ENCODE peak calls at places on chromosomes 4 and X, in eight cellular contexts. U is effector memory CD4-positive, alpha-beta T cell; B is fibroblast of lung; Z is psoas muscle; A is K562; E is breast epithelium; K is A549; G is CD8-positive, alpha-beta T cell. O is an unnamed sample. For H3K4me1, the result is how much of the 10 kb centered on the place peaks cover.

GRCh38 chr4:32488690-32489089 is 1768.5 kb downstream of the PCDH7 start:
- DNase-seq in U (no peak), B (peak), Z (no peak), A (no peak), E (no peak), K (no peak), G (no peak), O (no peak)

GRCh38 chrX:102126863-102127262 is 1.4 kb downstream of the TCEAL2 start:
- DNase-seq in U (no peak), B (no peak), Z (no peak), A (no peak), E (no peak), K (no peak), G (no peak), O (no peak)

GRCh38 chr4:113411496-113411938 is 350.0 kb downstream of the CAMK2D start:
- DNase-seq in U (no peak), B (peak), Z (no peak), A (no peak), E (no peak), K (no peak), G (no peak), O (no peak)

GRCh38 chrX:140141444-140142029 is 176.2 kb upstream of the CXorf66 start:
- DNase-seq in U (no peak), B (no peak), Z (no peak), A (peak), E (no peak), K (peak), G (peak), O (no peak)

GRCh38 chrX:57607295-57608187 is 15.7 kb downstream of the ZXDB start:
- DNase-seq in U (no peak), B (no peak), Z (no peak), A (peak), E (no peak), K (no peak), G (no peak), O (no peak)

GRCh38 chr4:128378668-128379067 is 91.1 kb upstream of the PGRMC2 start:
- DNase-seq in U (no peak), B (no peak), Z (no peak), A (no peak), E (no peak), K (no peak), G (no peak), O (no peak)

GRCh38 chrX:20974326-20974725 is 399.9 kb upstream of the CNKSR2 start:
- DNase-seq in U (no peak), B (peak), Z (no peak), A (no peak), E (no peak), K (no peak), G (no peak), O (no peak)

GRCh38 chr4:84394386-84394785 is 104.7 kb downstream of the NKX6-1 start:
- DNase-seq in U (no peak), B (peak), Z (no peak), A (no peak), E (no peak), K (no peak), G (no peak), O (no peak)

GRCh38 chr4:25308761-25309160 is 3.8 kb upstream of the ZCCHC4 start:
- DNase-seq in U (no peak), B (peak), Z (no peak), A (no peak), E (no peak), K (no peak), G (no peak), O (no peak)

GRCh38 chrX:45735571-45735970 is 534.9 kb upstream of the DIPK2B start:
- DNase-seq in U (no peak), B (no peak), Z (no peak), A (no peak), E (no peak), K (no peak), G (no peak), O (no peak)

GRCh38 chrX:95956780-95957179 is 727.9 kb upstream of the DIAPH2 start:
- DNase-seq in U (no peak), B (no peak), Z (no peak), A (no peak), E (no peak), K (no peak), G (no peak), O (no peak)

GRCh38 chr4:4386736-4387392 is at the start of gene NSG1:
- DNase-seq in U (peak), B (peak), Z (peak), A (no peak), E (no peak), K (no peak), G (peak), O (no peak)

GRCh38 chr4:40550900-40551546 is 78.6 kb downstream of the RBM47 start:
- DNase-seq in U (no peak), B (peak), Z (no peak), A (peak), E (no peak), K (peak), G (peak), O (no peak)

GRCh38 chr4:104446431-104446925 is 48.2 kb downstream of the CXXC4 start:
- DNase-seq in U (no peak), B (no peak), Z (no peak), A (no peak), E (no peak), K (no peak), G (no peak), O (no peak)

GRCh38 chr4:184250795-184251679 is 33.4 kb upstream of the ENPP6 start:
- DNase-seq in U (no peak), B (peak), Z (no peak), A (peak), E (no peak), K (peak), G (no peak), O (no peak)

GRCh38 chr4:168853770-168854169 is 156.3 kb downstream of the CBR4 start:
- DNase-seq in U (no peak), B (no peak), Z (no peak), A (no peak), E (no peak), K (no peak), G (no peak), O (no peak)
- H3K4me1 ChIP-seq in U (under half), B (under half), Z (half or more), A (under half), E (under half), K (under half), G (under half), O (under half)

GRCh38 chrX:115889121-115889890 is 281.2 kb upstream of the AGTR2 start:
- DNase-seq in U (no peak), B (no peak), Z (peak), A (no peak), E (no peak), K (no peak), G (no peak), O (no peak)

GRCh38 chrX:115892787-115893671 is 277.5 kb upstream of the AGTR2 start:
- DNase-seq in U (peak), B (peak), Z (peak), A (peak), E (peak), K (no peak), G (no peak), O (no peak)

GRCh38 chrX:115894087-115894486 is 276.5 kb upstream of the AGTR2 start:
- DNase-seq in U (no peak), B (peak), Z (peak), A (peak), E (no peak), K (no peak), G (no peak), O (peak)

GRCh38 chrX:115895678-115896329 is 274.7 kb upstream of the AGTR2 start:
- DNase-seq in U (no peak), B (no peak), Z (peak), A (no peak), E (no peak), K (no peak), G (no peak), O (no peak)

GRCh38 chrX:115892056-115892708 is 278.4 kb upstream of the AGTR2 start:
- DNase-seq in U (no peak), B (no peak), Z (peak), A (no peak), E (no peak), K (no peak), G (no peak), O (no peak)
- H3K4me3 ChIP-seq in U (no peak), B (no peak), Z (peak), A (no peak), E (no peak), K (no peak), G (no peak), O (peak)

GRCh38 chr4:89561051-89561450 is 253.5 kb upstream of the GPRIN3 start:
- DNase-seq in U (no peak), B (no peak), Z (no peak), A (no peak), E (no peak), K (no peak), G (no peak), O (no peak)

GRCh38 chr4:89558147-89558546 is 250.5 kb upstream of the GPRIN3 start:
- DNase-seq in U (no peak), B (no peak), Z (no peak), A (no peak), E (no peak), K (no peak), G (no peak), O (no peak)

GRCh38 chr4:89567936-89568335 is 260.3 kb upstream of the GPRIN3 start:
- DNase-seq in U (no peak), B (no peak), Z (no peak), A (no peak), E (no peak), K (no peak), G (no peak), O (no peak)

GRCh38 chr4:89563431-89563830 is 255.8 kb upstream of the GPRIN3 start:
- DNase-seq in U (no peak), B (no peak), Z (no peak), A (no peak), E (no peak), K (no peak), G (no peak), O (no peak)

DNA sequence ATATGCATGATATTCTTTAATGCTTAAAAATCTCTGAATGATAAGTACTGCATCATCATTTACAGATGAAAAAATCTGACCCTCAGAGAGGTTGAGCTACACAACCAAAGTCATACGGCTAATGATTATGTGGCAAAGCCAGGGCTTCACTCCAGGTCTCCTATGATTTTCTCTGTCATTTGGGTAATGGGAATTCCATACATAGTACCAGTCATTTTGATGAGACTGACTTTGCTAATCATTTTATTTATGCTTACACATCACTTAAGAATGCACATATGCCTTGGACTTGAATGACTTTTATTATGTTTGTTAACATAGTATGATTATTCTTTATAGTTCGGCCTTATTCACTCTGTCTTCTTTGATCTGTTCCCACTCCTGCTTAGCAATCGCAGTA is 255.1 kb upstream of the GPRIN3 start:
- DNase-seq in U (no peak), B (no peak), Z (no peak), A (no peak), E (no peak), K (no peak), G (no peak), O (no peak)
- H3K4me1 ChIP-seq in U (under half), B (under half), Z (under half), A (under half), E (under half), K (under half), G (under half), O (under half)

DNA sequence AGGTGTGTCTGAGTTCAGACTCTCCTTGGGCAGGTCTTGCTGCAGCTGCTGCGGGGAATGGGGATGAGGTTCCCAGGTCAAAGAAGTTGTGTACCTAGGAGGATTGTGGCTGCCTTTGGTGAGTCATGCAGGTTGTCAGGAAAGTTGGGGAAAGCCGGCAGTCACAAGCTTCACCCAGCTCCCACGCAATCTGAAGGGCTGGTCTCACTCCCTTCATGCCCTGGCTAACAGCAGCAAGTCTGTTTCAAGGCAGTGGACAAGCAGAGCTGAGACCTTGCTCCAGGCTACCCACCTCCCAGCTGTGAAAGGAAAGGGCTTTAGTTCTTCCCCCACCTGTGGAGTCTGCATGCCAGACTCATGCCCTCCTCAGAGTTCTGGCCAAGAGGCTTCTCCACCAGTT is 287.2 kb downstream of the DTHD1 start:
- DNase-seq in U (no peak), B (no peak), Z (no peak), A (no peak), E (no peak), K (no peak), G (no peak), O (no peak)
- H3K4me3 ChIP-seq in U (no peak), B (no peak), Z (no peak), A (no peak), E (no peak), K (no peak), G (no peak), O (no peak)

DNA sequence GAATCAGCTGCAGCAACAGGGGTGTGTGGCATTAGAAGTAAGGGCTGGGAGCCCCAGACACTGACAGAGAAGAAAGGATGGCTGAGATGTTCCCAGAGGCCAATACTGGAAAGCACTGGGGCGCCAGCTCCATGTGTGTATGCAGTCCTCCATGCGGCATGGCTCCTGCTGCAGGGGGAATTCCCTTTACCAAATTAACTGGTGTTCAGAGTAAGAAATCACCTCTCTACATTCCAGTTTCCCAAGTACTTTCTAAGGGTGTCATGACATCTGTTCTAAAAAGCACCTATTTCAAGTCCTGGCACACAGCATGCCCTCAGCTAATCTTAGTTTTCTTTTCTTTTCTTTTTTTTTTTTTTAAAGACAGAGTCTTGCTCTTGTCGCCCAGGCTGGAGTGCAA is 98.0 kb downstream of the MAML3 start:
- DNase-seq in U (no peak), B (no peak), Z (no peak), A (no peak), E (no peak), K (no peak), G (no peak), O (no peak)
- H3K4me1 ChIP-seq in U (under half), B (under half), Z (under half), A (under half), E (under half), K (half or more), G (under half), O (under half)

GRCh38 chr4:101813604-101814003 is 23.1 kb downstream of the BANK1 start:
- DNase-seq in U (no peak), B (no peak), Z (no peak), A (no peak), E (no peak), K (no peak), G (no peak), O (no peak)
- H3K4me3 ChIP-seq in U (no peak), B (no peak), Z (no peak), A (no peak), E (no peak), K (no peak), G (no peak), O (no peak)

GRCh38 chr4:26829018-26829417 is 31.6 kb upstream of the STIM2 start:
- DNase-seq in U (no peak), B (no peak), Z (no peak), A (no peak), E (no peak), K (no peak), G (no peak), O (no peak)

GRCh38 chr4:26830701-26831100 is 29.9 kb upstream of the STIM2 start:
- DNase-seq in U (no peak), B (no peak), Z (no peak), A (no peak), E (no peak), K (no peak), G (no peak), O (no peak)

GRCh38 chr4:26830016-26830415 is 30.6 kb upstream of the STIM2 start:
- DNase-seq in U (no peak), B (no peak), Z (no peak), A (no peak), E (no peak), K (no peak), G (no peak), O (no peak)

GRCh38 chr4:26826721-26827120 is 33.9 kb upstream of the STIM2 start:
- DNase-seq in U (no peak), B (no peak), Z (no peak), A (no peak), E (no peak), K (no peak), G (no peak), O (peak)

DNA sequence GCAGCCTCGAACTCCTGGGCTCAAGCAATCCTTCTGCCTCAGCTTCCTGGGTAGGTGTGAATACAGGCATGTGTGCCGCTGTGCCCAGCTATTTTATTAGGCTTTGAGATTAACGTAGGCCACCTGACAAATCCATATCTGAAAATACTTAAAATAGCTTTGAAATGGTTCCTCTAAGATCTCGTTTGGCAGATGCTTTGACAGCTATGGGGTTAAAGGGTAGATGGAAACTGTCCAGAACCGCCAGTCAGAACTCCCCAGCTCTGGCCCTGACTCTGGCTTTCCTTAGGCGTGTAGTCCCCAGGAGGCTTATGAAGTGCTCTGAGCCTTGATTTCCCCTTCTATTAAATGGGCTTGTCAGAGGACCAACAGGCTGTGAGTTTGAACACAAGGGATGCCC is 32.8 kb upstream of the STIM2 start:
- DNase-seq in U (no peak), B (no peak), Z (no peak), A (no peak), E (no peak), K (no peak), G (no peak), O (no peak)
- H3K4me1 ChIP-seq in U (under half), B (under half), Z (under half), A (under half), E (under half), K (under half), G (under half), O (under half)

GRCh38 chr4:102429553-102429952 is 71.6 kb upstream of the NFKB1 start:
- DNase-seq in U (no peak), B (peak), Z (no peak), A (no peak), E (no peak), K (peak), G (no peak), O (no peak)

GRCh38 chr4:102430511-102430910 is 70.6 kb upstream of the NFKB1 start:
- DNase-seq in U (no peak), B (peak), Z (no peak), A (peak), E (no peak), K (no peak), G (no peak), O (no peak)

GRCh38 chr4:102437111-102437510 is 64.0 kb upstream of the NFKB1 start:
- DNase-seq in U (no peak), B (no peak), Z (no peak), A (no peak), E (no peak), K (no peak), G (no peak), O (no peak)

GRCh38 chr4:102427599-102427998 is 73.6 kb upstream of the NFKB1 start:
- DNase-seq in U (no peak), B (no peak), Z (no peak), A (no peak), E (no peak), K (no peak), G (no peak), O (no peak)

GRCh38 chr4:102431608-102431961 is 69.6 kb upstream of the NFKB1 start:
- DNase-seq in U (no peak), B (no peak), Z (no peak), A (no peak), E (no peak), K (no peak), G (no peak), O (no peak)
- H3K4me3 ChIP-seq in U (peak), B (peak), Z (peak), A (peak), E (peak), K (peak), G (peak), O (peak)

O was measured in ascending aorta.